ENCODE peak calls at places on chromosomes 13 and 19, in eight cellular contexts. V is breast epithelium, T is testis, R is psoas muscle, Y is lower leg skin, Q is suprapubic skin, X is MM.1S, B is astrocyte of the spinal cord. F is an unnamed sample.
A peak's percentile ranks its signal among the peaks of the same experiment; 100 is the strongest.

GRCh38 chr13:83941669-83942335 is 59.5 kb upstream of the SLITRK1 start:
- DNase-seq in V (no peak), T (no peak), R (no peak), Y (no peak), Q (no peak), X (no peak), B (no peak), F (no peak)

GRCh38 chr13:36298535-36299068 is 988 bp upstream of the CCDC169 start:
- DNase-seq in V (no peak), T (peak; percentile 45), R (no peak), Y (no peak), Q (no peak), X (no peak), B (no peak), F (no peak)

GRCh38 chr13:109605846-109606245 is 180.5 kb downstream of the IRS2 start:
- DNase-seq in V (no peak), T (no peak), R (no peak), Y (no peak), Q (no peak), X (no peak), B (no peak), F (no peak)

GRCh38 chr13:75936791-75937190 is 300.7 kb downstream of the LMO7 start:
- DNase-seq in V (no peak), T (no peak), R (no peak), Y (no peak), Q (no peak), X (no peak), B (no peak), F (no peak)

GRCh38 chr13:90545070-90545840 is 802.2 kb upstream of the MIR17HG start:
- DNase-seq in V (no peak), T (peak; percentile 35), R (no peak), Y (no peak), Q (no peak), X (no peak), B (no peak), F (no peak)

GRCh38 chr19:49064768-49065611 is at the start of gene NTF4:
- DNase-seq in V (no peak), T (no peak), R (peak; percentile 19), Y (no peak), Q (no peak), X (no peak), B (no peak), F (peak; percentile 20)

GRCh38 chr19:51788936-51789795 is 5.8 kb upstream of the FPR3 start:
- DNase-seq in V (no peak), T (no peak), R (no peak), Y (no peak), Q (no peak), X (no peak), B (no peak), F (no peak)

GRCh38 chr19:35301961-35302360 is 10.0 kb downstream of the MAG start:
- DNase-seq in V (no peak), T (no peak), R (no peak), Y (no peak), Q (no peak), X (no peak), B (no peak), F (no peak)

GRCh38 chr13:113122571-113123225 is at the start of gene F10:
- DNase-seq in V (peak; percentile 53), T (peak; percentile 79), R (peak; percentile 46), Y (peak; percentile 56), Q (no peak), X (no peak), B (peak; percentile 43), F (no peak)

GRCh38 chr19:4370418-4371041 is 27.2 kb downstream of the MPND start:
- DNase-seq in V (no peak), T (no peak), R (no peak), Y (no peak), Q (peak; percentile 63), X (no peak), B (no peak), F (no peak)

GRCh38 chr19:4368128-4368820 is 24.9 kb downstream of the MPND start:
- DNase-seq in V (no peak), T (no peak), R (no peak), Y (no peak), Q (peak; percentile 79), X (no peak), B (no peak), F (no peak)

GRCh38 chr19:4369109-4369887 is 25.9 kb downstream of the MPND start:
- DNase-seq in V (peak; percentile 66), T (peak; percentile 37), R (peak; percentile 52), Y (no peak), Q (peak; percentile 82), X (peak; percentile 91), B (peak; percentile 35), F (no peak)

GRCh38 chr19:4371209-4371897 is 28.0 kb downstream of the MPND start:
- DNase-seq in V (no peak), T (peak; percentile 43), R (peak; percentile 63), Y (no peak), Q (no peak), X (no peak), B (no peak), F (no peak)

DNA sequence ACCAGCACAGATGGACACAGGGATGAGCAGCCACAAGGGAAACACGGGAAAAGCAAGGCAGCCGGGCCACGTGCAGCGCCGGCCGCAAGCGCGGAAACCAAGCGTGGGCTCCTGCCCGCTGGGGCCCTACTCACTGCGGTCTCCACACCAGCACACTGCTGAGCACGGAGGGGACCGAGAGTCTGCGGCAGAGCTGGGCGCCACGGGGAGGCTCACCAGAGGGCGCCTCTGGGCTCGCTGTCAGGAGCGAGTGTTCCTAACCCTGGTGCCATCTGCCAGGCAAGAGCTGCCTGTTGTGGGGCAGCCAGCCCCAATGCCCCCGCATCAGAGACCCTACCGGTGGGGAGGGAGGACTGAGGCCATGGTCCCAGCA is 26.5 kb downstream of the MPND start:
- DNase-seq in V (no peak), T (peak; percentile 33), R (peak; percentile 42), Y (no peak), Q (peak; percentile 70), X (peak; percentile 83), B (peak; percentile 40), F (no peak)
- TF ChIP-seq CTCF in V (peak; percentile 25), T (no peak), R (peak; percentile 58), Y (no peak), Q (peak; percentile 36), X (peak; percentile 78), B (peak; percentile 54), F (peak; percentile 47)

GRCh38 chr13:111521691-111522229 is 201.3 kb downstream of the TEX29 start:
- DNase-seq in V (no peak), T (no peak), R (no peak), Y (no peak), Q (no peak), X (no peak), B (no peak), F (no peak)
- TF ChIP-seq CTCF in V (no peak), T (no peak), R (no peak), Y (no peak), Q (no peak), X (no peak), B (no peak), F (no peak)

DNA sequence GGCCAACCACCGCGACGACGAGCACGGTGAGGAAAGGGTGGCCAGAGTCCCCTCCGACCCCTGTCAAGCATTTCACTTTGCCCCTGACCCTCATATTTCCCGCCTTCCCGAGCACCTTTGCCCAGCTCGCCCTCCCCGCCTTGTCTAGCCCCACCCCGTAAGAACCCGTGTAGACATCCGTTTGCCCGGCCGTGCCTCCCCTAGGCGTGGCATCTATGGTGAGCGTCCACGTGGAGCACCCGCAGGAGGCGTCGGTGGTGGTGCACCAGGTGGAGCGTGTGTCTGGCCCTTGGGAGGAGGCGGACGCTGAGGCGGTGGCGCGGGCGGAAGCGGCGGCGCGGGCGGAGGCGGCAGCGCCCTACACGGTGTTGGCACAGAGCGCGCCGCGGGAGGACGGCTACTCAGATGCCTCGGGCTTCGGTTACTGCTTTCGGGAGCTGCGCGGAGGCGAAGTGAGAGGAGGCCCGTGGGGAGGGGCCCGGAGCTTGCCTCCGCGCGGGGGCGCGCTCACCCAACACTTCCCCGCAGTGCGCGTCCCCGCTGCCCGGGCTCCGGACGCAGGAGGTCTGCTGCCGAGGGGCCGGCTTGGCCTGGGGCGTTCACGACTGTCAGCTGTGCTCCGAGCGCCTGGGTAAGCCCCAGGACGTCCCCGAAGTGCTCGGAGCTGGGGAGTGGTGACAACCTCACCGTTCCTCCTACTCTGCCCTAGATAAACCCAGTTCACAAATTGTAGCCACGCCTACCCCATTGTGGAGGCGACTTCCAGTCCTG is 4.2 kb downstream of the LTBP4 start:
- DNase-seq in V (peak; percentile 83), T (peak; percentile 61), R (peak; percentile 72), Y (peak; percentile 78), Q (peak; percentile 90), X (peak; percentile 97), B (peak; percentile 63), F (no peak)
- TF ChIP-seq CTCF in V (no peak), T (no peak), R (peak; percentile 4), Y (no peak), Q (no peak), X (no peak), B (peak; percentile 31), F (no peak)

GRCh38 chr19:7916137-7916907 is 1.7 kb downstream of the TGFBR3L start:
- DNase-seq in V (no peak), T (no peak), R (no peak), Y (no peak), Q (peak; percentile 71), X (peak; percentile 39), B (no peak), F (no peak)

GRCh38 chr19:7916908-7917291 is 2.3 kb downstream of the TGFBR3L start:
- DNase-seq in V (no peak), T (no peak), R (no peak), Y (no peak), Q (peak; percentile 68), X (no peak), B (no peak), F (no peak)

GRCh38 chr19:7918615-7919421 is 1.3 kb upstream of the SNAPC2 start:
- DNase-seq in V (no peak), T (no peak), R (no peak), Y (no peak), Q (no peak), X (no peak), B (no peak), F (no peak)

GRCh38 chr19:7915250-7916136 is 863 bp downstream of the TGFBR3L start:
- DNase-seq in V (no peak), T (no peak), R (no peak), Y (no peak), Q (no peak), X (no peak), B (no peak), F (no peak)

GRCh38 chr19:7917292-7918061 is 2.7 kb upstream of the SNAPC2 start:
- DNase-seq in V (no peak), T (peak; percentile 50), R (no peak), Y (no peak), Q (no peak), X (peak; percentile 69), B (peak; percentile 40), F (no peak)
- TF ChIP-seq CTCF in V (peak; percentile 23), T (no peak), R (peak; percentile 49), Y (no peak), Q (peak; percentile 67), X (peak; percentile 74), B (peak; percentile 65), F (peak; percentile 1)

GRCh38 chr19:13198634-13199033 is 48.4 kb downstream of the IER2 start:
- DNase-seq in V (no peak), T (no peak), R (no peak), Y (no peak), Q (no peak), X (no peak), B (no peak), F (no peak)

GRCh38 chr19:13190781-13191540 is 40.8 kb downstream of the IER2 start:
- DNase-seq in V (no peak), T (no peak), R (no peak), Y (no peak), Q (no peak), X (no peak), B (no peak), F (no peak)

GRCh38 chr19:13195678-13196077 is 45.5 kb downstream of the IER2 start:
- DNase-seq in V (no peak), T (no peak), R (no peak), Y (no peak), Q (no peak), X (peak; percentile 60), B (no peak), F (no peak)
- TF ChIP-seq CTCF in V (no peak), T (no peak), R (no peak), Y (no peak), Q (no peak), X (peak; percentile 84), B (no peak), F (no peak)

F was measured in D721Med.